ENCODE peak calls at places on chromosomes 3 and 15, in six cellular contexts. Q, A, N, K, M and J are unnamed samples.

GRCh38 chr15:94446441-94446840 is 215.1 kb downstream of the MCTP2 start:
- DNase-seq in K (no peak), M (no peak), A (no peak), Q (no peak), N (no peak), J (no peak)

GRCh38 chr15:83848315-83849050 is 194.6 kb downstream of the ADAMTSL3 start:
- DNase-seq in M (peak; percentile 82), Q (no peak), A (peak; percentile 95), N (no peak), K (peak; percentile 92), J (no peak)

GRCh38 chr3:22495826-22496225 is 707.3 kb upstream of the UBE2E2 start:
- DNase-seq in N (no peak), M (peak; percentile 60), A (peak; percentile 3), Q (no peak), K (no peak), J (no peak)

GRCh38 chr3:64548200-64548889 is 139.5 kb downstream of the ADAMTS9 start:
- DNase-seq in Q (peak; percentile 41), K (peak; percentile 51), N (no peak), M (no peak), A (peak; percentile 16), J (no peak)

GRCh38 chr3:194095464-194095863 is 40.5 kb upstream of the HES1 start:
- DNase-seq in A (no peak), N (no peak), K (no peak), Q (peak; percentile 38), M (peak; percentile 50), J (no peak)

GRCh38 chr3:175070946-175071345 is 211.8 kb downstream of the NAALADL2 start:
- DNase-seq in M (peak; percentile 50), A (no peak), N (no peak), Q (no peak), K (no peak), J (no peak)

GRCh38 chr3:15638193-15638890 is 36.8 kb downstream of the BTD start:
- DNase-seq in Q (no peak), M (no peak), K (peak; percentile 80), A (peak; percentile 61), N (no peak), J (no peak)

GRCh38 chr15:31265871-31266711 is 60.5 kb upstream of the KLF13 start:
- DNase-seq in K (no peak), N (peak; percentile 86), A (no peak), M (no peak), Q (no peak), J (no peak)

GRCh38 chr3:135706758-135707375 is 258.7 kb upstream of the PPP2R3A start:
- DNase-seq in M (no peak), K (peak; percentile 3), A (peak; percentile 2), Q (no peak), N (no peak), J (no peak)

GRCh38 chr3:195086885-195087284 is 184.1 kb downstream of the XXYLT1 start:
- DNase-seq in N (no peak), K (no peak), Q (no peak), M (no peak), A (no peak), J (no peak)

GRCh38 chr3:132341746-132342145 is 24.5 kb downstream of the ACP3 start:
- DNase-seq in K (no peak), N (no peak), Q (no peak), A (no peak), M (no peak), J (no peak)

GRCh38 chr3:24037971-24038370 is 92.9 kb downstream of the NR1D2 start:
- DNase-seq in M (no peak), K (no peak), A (no peak), N (no peak), Q (no peak), J (no peak)

GRCh38 chr15:55588070-55588817 is at the start of gene PYGO1:
- DNase-seq in K (peak; percentile 74), Q (peak; percentile 69), A (peak; percentile 80), M (peak; percentile 22), N (no peak), J (no peak)

GRCh38 chr3:194745427-194746184 is 59.9 kb downstream of the FAM43A start:
- DNase-seq in K (no peak), A (no peak), Q (no peak), N (no peak), M (no peak), J (no peak)

GRCh38 chr3:65914032-65914739 is 124.5 kb downstream of the MAGI1 start:
- DNase-seq in M (no peak), N (no peak), K (no peak), Q (no peak), A (no peak), J (no peak)

GRCh38 chr3:180749322-180749721 is 70.0 kb upstream of the CCDC39 start:
- DNase-seq in N (no peak), Q (no peak), M (no peak), A (no peak), K (no peak), J (no peak)

GRCh38 chr3:155046935-155047334 is 33.2 kb upstream of the MME start:
- DNase-seq in N (no peak), Q (no peak), K (no peak), M (no peak), A (no peak), J (no peak)

GRCh38 chr3:126036056-126036549 is 47.8 kb downstream of the SLC41A3 start:
- DNase-seq in N (no peak), Q (no peak), M (no peak), K (no peak), A (no peak), J (no peak)

GRCh38 chr3:183714622-183715021 is 17.0 kb downstream of the YEATS2 start:
- DNase-seq in N (no peak), A (no peak), M (no peak), Q (no peak), K (no peak), J (no peak)

GRCh38 chr3:9809615-9810356 is at the start of gene TTLL3:
- DNase-seq in K (peak; percentile 60), N (no peak), M (peak; percentile 60), Q (peak; percentile 85), A (peak; percentile 87), J (peak; percentile 57)

GRCh38 chr3:149605902-149606301 is 51.9 kb downstream of the WWTR1 start:
- DNase-seq in A (peak; percentile 75), K (peak; percentile 82), N (no peak), Q (no peak), M (peak; percentile 33), J (no peak)

GRCh38 chr3:196757876-196758739 is 18.5 kb downstream of the PAK2 start:
- DNase-seq in N (no peak), M (peak; percentile 50), Q (no peak), A (peak; percentile 69), K (peak; percentile 84), J (no peak)

GRCh38 chr3:139677341-139678155 is at the start of gene NMNAT3:
- DNase-seq in A (peak; percentile 62), Q (peak; percentile 84), M (peak; percentile 68), K (peak; percentile 56), N (no peak), J (peak; percentile 22)

GRCh38 chr3:78283994-78284393 is 1244.1 kb downstream of the ROBO2 start:
- DNase-seq in Q (no peak), M (peak; percentile 15), N (no peak), A (no peak), K (no peak), J (no peak)

GRCh38 chr3:66177026-66177425 is 43.8 kb upstream of the SLC25A26 start:
- DNase-seq in Q (no peak), K (no peak), A (no peak), N (no peak), M (no peak), J (no peak)

GRCh38 chr15:64095431-64095794 is 369 bp upstream of the SNX1 start:
- DNase-seq in K (no peak), N (no peak), M (no peak), A (no peak), Q (no peak), J (no peak)
- H3K27ac ChIP-seq in K (peak overlapping the region; percentile 43), N (no peak overlapping the region), M (no peak overlapping the region), A (peak overlapping the region; percentile 45), Q (peak overlapping the region; percentile 97), J (peak overlapping the region; percentile 79)

GRCh38 chr3:114108137-114108536 is 51.6 kb downstream of the QTRT2 start:
- DNase-seq in Q (no peak), A (no peak), K (no peak), M (no peak), N (no peak), J (no peak)

GRCh38 chr3:114110439-114110838 is 53.9 kb downstream of the QTRT2 start:
- DNase-seq in K (no peak), A (no peak), M (no peak), Q (no peak), N (no peak), J (no peak)

GRCh38 chr3:114115151-114115550 is 58.6 kb downstream of the QTRT2 start:
- DNase-seq in M (no peak), Q (no peak), A (no peak), N (no peak), K (peak; percentile 89), J (no peak)

GRCh38 chr3:114112696-114113095 is 56.2 kb downstream of the QTRT2 start:
- DNase-seq in N (no peak), K (peak; percentile 73), A (peak; percentile 35), Q (no peak), M (peak; percentile 24), J (no peak)

DNA sequence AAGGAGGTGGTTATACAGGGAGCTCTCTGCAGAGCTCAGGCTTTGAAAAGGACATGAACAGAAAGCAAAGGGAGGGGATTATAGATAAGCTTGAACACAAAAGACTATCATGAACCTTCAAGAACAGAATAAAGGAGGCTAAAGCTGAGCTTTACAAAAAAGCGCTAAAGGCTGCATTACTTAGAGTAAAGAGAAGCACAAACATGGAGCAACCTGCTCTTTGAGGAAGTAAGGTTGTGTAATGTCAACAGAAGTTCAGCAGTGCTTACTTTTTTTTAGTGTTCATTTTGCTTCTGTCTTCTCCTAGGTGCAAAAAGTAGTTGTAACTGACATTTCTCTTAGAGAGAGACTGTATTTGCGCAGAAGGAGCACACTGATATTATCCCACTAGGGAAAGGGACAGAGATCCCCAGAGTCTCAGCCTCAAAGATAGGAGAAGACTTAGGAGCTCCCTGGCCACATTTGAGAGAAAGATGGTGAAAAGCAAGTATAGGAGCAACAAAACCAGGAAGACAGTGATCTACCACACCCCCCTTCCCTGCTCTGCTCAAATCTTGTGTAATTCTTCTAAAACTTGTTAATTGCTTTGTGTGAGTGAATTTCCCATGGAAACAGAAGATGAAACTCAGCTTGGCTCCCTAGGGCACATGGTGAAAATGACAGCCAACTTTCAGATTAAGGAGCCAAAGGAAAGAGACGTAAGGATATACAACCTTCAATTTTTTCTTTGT is 54.7 kb downstream of the QTRT2 start:
- DNase-seq in N (no peak), K (no peak), M (no peak), Q (no peak), A (no peak), J (no peak)
- H3K4me1 ChIP-seq in N (no peaks in the 10 kb centered on the region), K (no peaks in the 10 kb centered on the region), M (no peaks in the 10 kb centered on the region), Q (no peaks in the 10 kb centered on the region), A (no peaks in the 10 kb centered on the region), J (no peaks in the 10 kb centered on the region)

GRCh38 chr15:28885630-28886430 is at the start of gene APBA2:
- DNase-seq in K (peak; percentile 50), A (peak; percentile 52), N (no peak), Q (no peak), M (peak; percentile 56), J (no peak)
- H3K27ac ChIP-seq in K (no peak within 1 kb of the TSS), A (no peak within 1 kb of the TSS), N (no peak within 1 kb of the TSS), Q (no peak within 1 kb of the TSS), M (no peak within 1 kb of the TSS), J (no peak within 1 kb of the TSS)

DNA sequence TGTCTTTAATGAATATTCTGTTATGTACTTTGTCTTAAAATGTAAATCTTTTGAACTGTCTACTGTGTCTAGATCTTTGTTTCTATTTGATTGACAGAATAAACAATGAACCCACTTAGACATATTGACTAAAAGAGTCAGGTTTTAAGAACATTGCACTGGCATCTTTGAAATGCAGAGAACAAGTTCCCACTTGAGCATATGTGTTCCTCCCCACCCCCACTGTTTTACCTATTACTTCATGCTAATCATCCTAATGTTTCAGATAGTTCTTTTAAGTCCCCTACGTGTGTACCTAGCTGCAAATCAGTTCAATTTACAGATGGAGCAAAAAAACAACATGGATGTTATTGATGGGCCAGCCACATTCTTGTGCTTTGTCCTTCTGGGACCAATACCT is 11.7 kb upstream of the TCF12 start:
- DNase-seq in M (no peak), Q (no peak), K (no peak), A (no peak), N (no peak), J (no peak)
- H3K4me1 ChIP-seq in M (no peaks in the 10 kb centered on the region), Q (no peaks in the 10 kb centered on the region), K (no peaks in the 10 kb centered on the region), A (no peaks in the 10 kb centered on the region), N (no peaks in the 10 kb centered on the region), J (no peaks in the 10 kb centered on the region)